ENCODE peak calls at places on chromosome 17, in six cellular contexts. C, B, W, K, Z and F are unnamed samples.

GRCh38 chr17:34852141-34852540 is 109.1 kb downstream of the CCT6B start:
- DNase-seq in C (no peak), B (no peak), W (no peak), K (no peak), Z (no peak), F (no peak)

GRCh38 chr17:68981288-68981687 is 26.1 kb upstream of the ABCA8 start:
- DNase-seq in C (peak), B (no peak), W (no peak), K (peak), Z (no peak), F (no peak)

GRCh38 chr17:60230358-60230757 is 80.6 kb downstream of the CA4 start:
- DNase-seq in C (no peak), B (no peak), W (no peak), K (no peak), Z (no peak), F (peak)

GRCh38 chr17:78127240-78127887 is 1.2 kb downstream of the TMC6 start:
- DNase-seq in C (peak), B (no peak), W (no peak), K (no peak), Z (peak), F (no peak)

GRCh38 chr17:5915337-5915736 is 154.8 kb upstream of the WSCD1 start:
- DNase-seq in C (no peak), B (no peak), W (no peak), K (no peak), Z (no peak), F (no peak)

GRCh38 chr17:35740997-35741931 is 9.8 kb downstream of the RASL10B start:
- DNase-seq in C (peak), B (no peak), W (peak), K (no peak), Z (no peak), F (peak)

GRCh38 chr17:72591500-72592241 is 470.9 kb downstream of the SOX9 start:
- DNase-seq in C (no peak), B (peak), W (peak), K (peak), Z (no peak), F (peak)

GRCh38 chr17:29138991-29139682 is 41.1 kb downstream of the MYO18A start:
- DNase-seq in C (no peak), B (no peak), W (no peak), K (no peak), Z (peak), F (no peak)

GRCh38 chr17:44557653-44558285 is 485 bp downstream of the FZD2 start:
- DNase-seq in C (peak), B (no peak), W (no peak), K (no peak), Z (no peak), F (peak)

GRCh38 chr17:56434610-56435009 is 158.9 kb upstream of the NOG start:
- DNase-seq in C (no peak), B (no peak), W (no peak), K (no peak), Z (no peak), F (no peak)

GRCh38 chr17:39669897-39670735 is 1.9 kb downstream of the PNMT start:
- DNase-seq in C (no peak), B (no peak), W (no peak), K (no peak), Z (no peak), F (no peak)

GRCh38 chr17:1074886-1075665 is 78.1 kb downstream of the TIMM22 start:
- DNase-seq in C (no peak), B (no peak), W (no peak), K (no peak), Z (no peak), F (no peak)

GRCh38 chr17:78933959-78934568 is 8.9 kb upstream of the TIMP2 start:
- DNase-seq in C (peak), B (peak), W (peak), K (peak), Z (peak), F (peak)

GRCh38 chr17:73062726-73063125 is 29.8 kb downstream of the SLC39A11 start:
- DNase-seq in C (no peak), B (no peak), W (no peak), K (no peak), Z (no peak), F (no peak)

GRCh38 chr17:15944720-15945492 is at the start of gene ADORA2B:
- DNase-seq in C (peak), B (peak), W (peak), K (peak), Z (peak), F (peak)

GRCh38 chr17:76046064-76046463 is 19.0 kb upstream of the EVPL start:
- DNase-seq in C (no peak), B (no peak), W (no peak), K (no peak), Z (no peak), F (peak)

GRCh38 chr17:16398270-16399267 is 16.8 kb upstream of the TRPV2 start:
- DNase-seq in C (no peak), B (no peak), W (no peak), K (peak), Z (no peak), F (peak)

GRCh38 chr17:59435238-59435637 is 103.8 kb downstream of the YPEL2 start:
- DNase-seq in C (no peak), B (no peak), W (no peak), K (peak), Z (no peak), F (peak)

GRCh38 chr17:39054111-39054645 is 87.0 kb upstream of the FBXO47 start:
- DNase-seq in C (no peak), B (no peak), W (no peak), K (no peak), Z (no peak), F (no peak)

GRCh38 chr17:44348234-44348987 is 3.3 kb downstream of the GRN start:
- DNase-seq in C (no peak), B (no peak), W (no peak), K (peak), Z (peak), F (peak)

GRCh38 chr17:47882695-47883588 is 13.1 kb upstream of the SP2 start:
- DNase-seq in C (no peak), B (no peak), W (no peak), K (no peak), Z (no peak), F (no peak)

GRCh38 chr17:5877948-5878347 is 192.2 kb upstream of the WSCD1 start:
- DNase-seq in C (no peak), B (no peak), W (no peak), K (no peak), Z (peak), F (no peak)

GRCh38 chr17:60311936-60312335 is 80.0 kb downstream of the USP32 start:
- DNase-seq in C (no peak), B (no peak), W (no peak), K (no peak), Z (no peak), F (no peak)

GRCh38 chr17:977163-977562 is 2.4 kb downstream of the NXN start:
- DNase-seq in C (no peak), B (no peak), W (no peak), K (no peak), Z (no peak), F (peak)

GRCh38 chr17:55496094-55496881 is 15.0 kb downstream of the SMIM36 start:
- DNase-seq in C (no peak), B (no peak), W (no peak), K (peak), Z (no peak), F (peak)

GRCh38 chr17:30253316-30253715 is 17.8 kb upstream of the SLC6A4 start:
- DNase-seq in C (no peak), B (no peak), W (no peak), K (no peak), Z (no peak), F (no peak)

GRCh38 chr17:29726721-29727252 is 104.1 kb upstream of the CORO6 start:
- DNase-seq in C (no peak), B (no peak), W (peak), K (no peak), Z (no peak), F (peak)

GRCh38 chr17:32253117-32253611 is 12.5 kb upstream of the RHBDL3 start:
- DNase-seq in C (peak), B (peak), W (peak), K (peak), Z (peak), F (peak)

GRCh38 chr17:47877368-47878034 is 18.5 kb upstream of the SP2 start:
- DNase-seq in C (no peak), B (no peak), W (no peak), K (no peak), Z (no peak), F (no peak)

GRCh38 chr17:18033442-18034099 is 5.4 kb downstream of the ATPAF2 start:
- DNase-seq in C (no peak), B (peak), W (peak), K (peak), Z (peak), F (peak)

GRCh38 chr17:63249256-63250006 is 196.7 kb downstream of the CYB561 start:
- DNase-seq in C (no peak), B (no peak), W (peak), K (no peak), Z (no peak), F (no peak)

GRCh38 chr17:59331929-59332889 is 754 bp downstream of the YPEL2 start:
- DNase-seq in C (peak), B (peak), W (no peak), K (no peak), Z (no peak), F (no peak)

GRCh38 chr17:74379495-74380085 is 12.3 kb downstream of the GPR142 start:
- DNase-seq in C (peak), B (peak), W (peak), K (peak), Z (peak), F (peak)

GRCh38 chr17:46212634-46213435 is 19.6 kb upstream of the KANSL1 start:
- DNase-seq in C (peak), B (peak), W (peak), K (peak), Z (peak), F (peak)

GRCh38 chr17:47207143-47208067 is 1.7 kb upstream of the MYL4 start:
- DNase-seq in C (no peak), B (no peak), W (no peak), K (no peak), Z (no peak), F (no peak)